ENCODE peak calls at places on chromosomes 12 and 14, in four cellular contexts. P is fibroblast of lung, O is GM23248, A is endothelial cell of umbilical vein. D is an unnamed sample.

GRCh38 chr12:45327823-45328383 is 112.0 kb downstream of the ANO6 start:
- DNase-seq in P (no peak), O (peak), A (no peak), D (no peak)

GRCh38 chr12:6468283-6468575 is 2.2 kb downstream of the VAMP1 start:
- DNase-seq in P (peak), O (peak), A (no peak), D (no peak)

GRCh38 chr12:92075425-92075891 is 70.2 kb downstream of the BTG1 start:
- DNase-seq in P (peak), O (peak), A (no peak), D (peak)

GRCh38 chr14:50670196-50670875 is 2.2 kb upstream of the SAV1 start:
- DNase-seq in P (no peak), O (peak), A (no peak), D (peak)

GRCh38 chr14:36514278-36515104 is 5.5 kb downstream of the NKX2-1 start:
- DNase-seq in P (no peak), O (no peak), A (no peak), D (peak)

GRCh38 chr14:47227051-47227600 is 448.3 kb downstream of the MDGA2 start:
- DNase-seq in P (no peak), O (no peak), A (peak), D (no peak)

GRCh38 chr12:45644521-45644920 is 85.0 kb upstream of the ARID2 start:
- DNase-seq in P (peak), O (peak), A (peak), D (no peak)

GRCh38 chr12:879641-880040 is 69.9 kb downstream of the RAD52 start:
- DNase-seq in P (peak), O (peak), A (no peak), D (no peak)

GRCh38 chr14:55053018-55053417 is 1.6 kb downstream of the MAPK1IP1L start:
- DNase-seq in P (no peak), O (no peak), A (no peak), D (no peak)

GRCh38 chr12:16324772-16325171 is 22.7 kb upstream of the MGST1 start:
- DNase-seq in P (no peak), O (no peak), A (no peak), D (no peak)

GRCh38 chr14:35121026-35121886 is 534 bp downstream of the PPP2R3C start:
- DNase-seq in P (peak), O (peak), A (no peak), D (no peak)

GRCh38 chr12:124837958-124838803 is 25.5 kb downstream of the SCARB1 start:
- DNase-seq in P (peak), O (peak), A (peak), D (no peak)

GRCh38 chr14:24309538-24310386 is at the start of gene LTB4R2:
- DNase-seq in P (no peak), O (no peak), A (no peak), D (no peak)

GRCh38 chr12:49892084-49892731 is 11.5 kb downstream of the FAIM2 start:
- DNase-seq in P (no peak), O (no peak), A (no peak), D (no peak)

GRCh38 chr14:55122441-55122986 is 6.5 kb upstream of the LGALS3 start:
- DNase-seq in P (peak), O (no peak), A (no peak), D (no peak)

GRCh38 chr12:107526555-107527180 is 158.9 kb upstream of the PWP1 start:
- DNase-seq in P (no peak), O (no peak), A (no peak), D (no peak)

GRCh38 chr14:104115131-104115600 is 23.2 kb upstream of the KIF26A start:
- DNase-seq in P (no peak), O (no peak), A (no peak), D (no peak)

GRCh38 chr12:131482686-131483085 is 228.2 kb upstream of the SFSWAP start:
- DNase-seq in P (no peak), O (no peak), A (no peak), D (no peak)

GRCh38 chr12:65263777-65264176 is 14.7 kb upstream of the MSRB3 start:
- DNase-seq in P (peak), O (no peak), A (no peak), D (no peak)

GRCh38 chr12:53749986-53750811 is 1.6 kb downstream of the CISTR start:
- DNase-seq in P (no peak), O (no peak), A (no peak), D (no peak)
- H3K9ac ChIP-seq in P (no peak), O (no peak), A (no peak), D (no peak)

DNA sequence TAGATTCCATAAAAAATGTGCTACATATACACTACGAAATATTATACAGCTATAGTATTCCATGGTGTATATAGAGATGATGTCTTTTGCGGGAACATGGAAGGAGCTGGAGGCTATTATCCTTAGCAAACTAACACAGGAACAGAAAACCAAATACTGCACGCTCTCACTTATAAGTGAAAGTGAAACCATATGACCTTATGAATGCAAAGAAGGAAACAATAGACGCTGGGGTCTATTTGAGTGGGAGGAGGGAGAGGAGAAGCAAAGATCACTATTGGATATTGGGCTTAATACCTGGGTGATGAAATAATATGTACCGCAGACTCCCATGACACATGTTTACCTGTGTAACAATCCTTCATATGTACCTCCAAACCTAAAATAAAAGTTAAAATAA is 142.7 kb downstream of the LRFN5 start:
- DNase-seq in P (peak), O (peak), A (no peak), D (no peak)
- H3K4me3 ChIP-seq in P (peak), O (peak), A (no peak), D (no peak)

GRCh38 chr12:104360988-104361707 is 57.6 kb downstream of the EID3 start:
- DNase-seq in P (no peak), O (no peak), A (peak), D (no peak)
- H3K9ac ChIP-seq in P (no peak), O (no peak), A (no peak), D (no peak)

GRCh38 chr12:111429760-111430417 is 24.2 kb downstream of the SH2B3 start:
- DNase-seq in P (no peak), O (no peak), A (peak), D (no peak)

GRCh38 chr12:111428081-111428727 is 22.5 kb downstream of the SH2B3 start:
- DNase-seq in P (no peak), O (no peak), A (no peak), D (no peak)

GRCh38 chr12:111430418-111431353 is 25.0 kb downstream of the SH2B3 start:
- DNase-seq in P (no peak), O (no peak), A (peak), D (no peak)

GRCh38 chr12:111427417-111428074 is 21.8 kb downstream of the SH2B3 start:
- DNase-seq in P (no peak), O (no peak), A (no peak), D (no peak)

DNA sequence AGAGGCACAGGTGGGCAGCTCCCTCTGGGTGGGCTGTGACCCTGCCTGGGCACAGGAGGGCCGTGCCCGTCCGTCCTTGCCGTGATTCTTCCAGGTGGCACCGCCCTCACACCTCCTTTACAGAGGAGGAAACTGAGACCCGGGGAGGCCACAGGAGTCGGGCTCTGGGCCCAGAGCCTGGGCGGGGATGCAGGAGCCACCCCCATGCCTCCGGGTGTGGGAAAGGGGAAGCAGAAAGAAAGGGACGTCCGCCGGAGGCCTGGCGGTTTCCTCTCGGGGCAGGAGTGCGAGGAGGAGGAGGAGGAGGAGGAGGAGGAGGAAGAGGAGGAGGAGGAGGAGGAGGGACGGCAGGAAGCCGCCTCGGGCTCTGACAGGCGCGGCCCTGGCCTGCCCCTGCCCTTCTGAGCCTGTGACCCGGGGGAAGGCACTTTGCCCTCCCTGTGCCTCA is 23.0 kb downstream of the SH2B3 start:
- DNase-seq in P (no peak), O (no peak), A (peak), D (no peak)
- H3K4me3 ChIP-seq in P (no peak), O (no peak), A (no peak), D (no peak)

GRCh38 chr12:79766705-79767464 is 76.1 kb upstream of the PAWR start:
- DNase-seq in P (no peak), O (peak), A (peak), D (no peak)
- H3K9ac ChIP-seq in P (no peak), O (no peak), A (no peak), D (no peak)

DNA sequence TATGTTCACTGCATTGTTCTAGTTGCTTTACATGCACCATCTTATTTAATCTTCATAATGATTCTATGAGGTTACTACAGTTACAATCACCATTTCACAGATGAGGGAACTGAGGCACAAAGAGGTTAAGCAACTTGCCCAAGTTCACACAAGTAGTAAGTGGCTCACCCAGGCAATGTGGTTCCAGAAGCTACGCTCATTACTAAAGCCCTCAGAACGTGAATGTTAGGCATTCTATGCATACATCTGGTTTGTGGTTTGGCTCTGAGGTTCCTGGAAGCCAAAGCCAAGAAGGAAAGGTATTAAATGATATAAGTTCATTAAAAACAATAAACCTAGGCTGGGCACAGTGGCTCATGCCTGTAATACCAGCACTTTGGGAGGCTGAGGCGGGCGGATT is 14.4 kb upstream of the VRTN start:
- DNase-seq in P (peak), O (peak), A (no peak), D (no peak)
- H3K4me3 ChIP-seq in P (no peak), O (no peak), A (no peak), D (no peak)

D was measured in neural progenitor cell.